ENCODE peak calls at places on chromosomes 2 and 18, in eight cellular contexts. P is Right ventricle myocardium superior; T is NCI-H748 treated with DMSO at 0.1 percent for 48 hours; D is stimulated activated naive CD8-positive, alpha-beta T cell treated with anti-CD3 and anti-CD28 coated beads, Interleukin-15, Interleukin-2, amounts not matched to agents 100 U/mL and 50 U/mL, for 24 hours; S is IMR-90; Q is kidney epithelial cell; F is hypothalamus; K is stimulated activated CD4-positive, alpha-beta T cell treated with anti-CD3 and anti-CD28 coated beads, Interleukin-1b, Interleukin-23, amount 100 ng/mL, for 24 hours. I is an unnamed sample.

GRCh38 chr2:216034065-216034464 is 20.7 kb upstream of the MREG start:
- DNase-seq in P (peak; percentile 64), F (peak; percentile 25), K (peak; percentile 80), T (peak; percentile 29), S (peak; percentile 77), D (peak; percentile 86), Q (no peak), I (peak; percentile 58)

GRCh38 chr2:159140070-159140774 is 146.3 kb downstream of the WDSUB1 start:
- DNase-seq in T (no peak), P (no peak), Q (no peak), D (no peak), K (no peak), S (peak; percentile 92), F (no peak), I (peak; percentile 83)

GRCh38 chr18:76564636-76565237 is 69.7 kb upstream of the ZNF516 start:
- DNase-seq in P (no peak), S (no peak), Q (no peak), T (no peak), K (no peak), D (no peak), F (no peak), I (no peak)

GRCh38 chr2:74458957-74459290 is 686 bp downstream of the WBP1 start:
- DNase-seq in T (no peak), Q (no peak), F (no peak), K (no peak), D (no peak), P (no peak), S (no peak), I (no peak)

GRCh38 chr2:12106440-12107080 is 360.1 kb downstream of the LPIN1 start:
- DNase-seq in Q (peak; percentile 92), F (no peak), K (no peak), D (peak; percentile 65), T (no peak), P (peak; percentile 82), S (peak; percentile 99), I (peak; percentile 98)

GRCh38 chr2:215901796-215902195 is 111.6 kb downstream of the MREG start:
- DNase-seq in S (no peak), T (no peak), P (no peak), K (no peak), D (no peak), F (no peak), Q (no peak), I (no peak)

GRCh38 chr2:133287709-133288108 is 280.6 kb downstream of the NCKAP5 start:
- DNase-seq in P (no peak), S (peak; percentile 96), T (no peak), K (no peak), D (no peak), F (no peak), Q (no peak), I (peak; percentile 96)

GRCh38 chr2:60127191-60127590 is 426.3 kb downstream of the BCL11A start:
- DNase-seq in K (no peak), D (no peak), Q (no peak), F (no peak), S (no peak), P (no peak), T (no peak), I (no peak)

GRCh38 chr2:86686460-86686859 is 33.6 kb upstream of the RMND5A start:
- DNase-seq in S (no peak), D (no peak), Q (no peak), F (no peak), T (no peak), P (no peak), K (no peak), I (no peak)

GRCh38 chr2:104863585-104864279 is 9.8 kb downstream of the POU3F3 start:
- DNase-seq in P (no peak), F (no peak), T (no peak), D (no peak), Q (no peak), S (no peak), K (no peak), I (no peak)

GRCh38 chr2:198917275-198917674 is 540.5 kb downstream of the SATB2 start:
- DNase-seq in D (no peak), K (no peak), S (no peak), F (no peak), Q (no peak), T (no peak), P (no peak), I (no peak)

GRCh38 chr2:28164280-28164801 is 228.3 kb upstream of the FOSL2 start:
- DNase-seq in P (peak; percentile 56), Q (no peak), K (no peak), D (no peak), T (no peak), F (no peak), S (peak; percentile 64), I (peak; percentile 58)

GRCh38 chr2:196252408-196253114 is 81.2 kb upstream of the STK17B start:
- DNase-seq in S (peak; percentile 54), D (no peak), Q (no peak), K (no peak), F (no peak), P (no peak), T (no peak), I (peak; percentile 61)

I was measured in HCEC 1CT.